ENCODE peak calls at places on chromosome 6, in seven cellular contexts. P is A549, X is GM12878, L is sigmoid colon, K is tibial nerve, R is esophagus muscularis mucosa, I is transverse colon. Q is an unnamed sample. For H3K9me3, the result is how much of the 10 kb centered on the place peaks cover.

GRCh38 chr6:153625089-153625488 is 414.0 kb upstream of the OPRM1 start:
- DNase-seq in P (no peak), X (no peak), L (no peak), K (peak), R (no peak), I (no peak), Q (no peak)

GRCh38 chr6:37491161-37491829 is 8.4 kb downstream of the CCDC167 start:
- DNase-seq in P (no peak), X (no peak), L (peak), K (no peak), R (no peak), I (no peak), Q (peak)

GRCh38 chr6:47235964-47236760 is 73.5 kb downstream of the TNFRSF21 start:
- DNase-seq in P (no peak), X (no peak), L (no peak), K (no peak), R (no peak), I (peak), Q (no peak)

GRCh38 chr6:41193171-41193734 is 7.7 kb downstream of the TREML2 start:
- DNase-seq in P (no peak), X (no peak), L (no peak), K (no peak), R (no peak), I (no peak), Q (no peak)

GRCh38 chr6:27834384-27834783 is 77.8 kb downstream of the OR2B2 start:
- DNase-seq in P (no peak), X (no peak), L (no peak), K (no peak), R (no peak), I (no peak), Q (no peak)

GRCh38 chr6:13508711-13509705 is 21.6 kb upstream of the GFOD1 start:
- DNase-seq in P (no peak), X (no peak), L (no peak), K (no peak), R (no peak), I (no peak), Q (no peak)

GRCh38 chr6:31794294-31794865 is 1.2 kb downstream of the VARS1 start:
- DNase-seq in P (no peak), X (no peak), L (no peak), K (no peak), R (no peak), I (no peak), Q (no peak)

GRCh38 chr6:44100088-44100550 is 27.1 kb downstream of the MRPL14 start:
- DNase-seq in P (peak), X (no peak), L (no peak), K (no peak), R (no peak), I (no peak), Q (no peak)

GRCh38 chr6:1596088-1596852 is 13.4 kb upstream of the FOXC1 start:
- DNase-seq in P (no peak), X (no peak), L (peak), K (no peak), R (no peak), I (peak), Q (peak)

GRCh38 chr6:104887350-104887749 is 27.6 kb upstream of the HACE1 start:
- DNase-seq in P (no peak), X (no peak), L (no peak), K (no peak), R (no peak), I (no peak), Q (no peak)

GRCh38 chr6:89048985-89049384 is 31.6 kb upstream of the PNRC1 start:
- DNase-seq in P (no peak), X (no peak), L (no peak), K (no peak), R (no peak), I (no peak), Q (peak)

GRCh38 chr6:54419885-54420284 is 111.6 kb downstream of the TINAG start:
- DNase-seq in P (peak), X (no peak), L (no peak), K (no peak), R (no peak), I (no peak), Q (no peak)

GRCh38 chr6:47135772-47136171 is 93.6 kb upstream of the ADGRF1 start:
- DNase-seq in P (peak), X (no peak), L (no peak), K (no peak), R (no peak), I (no peak), Q (no peak)

GRCh38 chr6:22770042-22770441 is 200.7 kb downstream of the HDGFL1 start:
- DNase-seq in P (no peak), X (no peak), L (no peak), K (no peak), R (no peak), I (no peak), Q (no peak)
- TF ChIP-seq EP300 in P (no peak), X (no peak), L (no peak), K (no peak), R (no peak), I (no peak), Q (no peak)

GRCh38 chr6:25346064-25346463 is 66.9 kb downstream of the CARMIL1 start:
- DNase-seq in P (no peak), X (no peak), L (no peak), K (no peak), R (no peak), I (no peak), Q (no peak)

GRCh38 chr6:25342784-25343183 is 63.6 kb downstream of the CARMIL1 start:
- DNase-seq in P (peak), X (no peak), L (no peak), K (no peak), R (no peak), I (no peak), Q (no peak)

GRCh38 chr6:25341923-25342619 is 62.9 kb downstream of the CARMIL1 start:
- DNase-seq in P (no peak), X (no peak), L (no peak), K (no peak), R (no peak), I (no peak), Q (no peak)

GRCh38 chr6:25344827-25345226 is 65.7 kb downstream of the CARMIL1 start:
- DNase-seq in P (no peak), X (no peak), L (no peak), K (no peak), R (no peak), I (no peak), Q (no peak)

GRCh38 chr6:25343984-25344383 is 64.8 kb downstream of the CARMIL1 start:
- DNase-seq in P (no peak), X (no peak), L (no peak), K (no peak), R (no peak), I (no peak), Q (no peak)
- H3K9me3 ChIP-seq in P (under half), X (under half), L (under half), K (under half), R (under half), I (under half), Q (under half)

GRCh38 chr6:22147983-22148797 is 148.6 kb downstream of the PRL start:
- DNase-seq in P (no peak), X (no peak), L (no peak), K (no peak), R (no peak), I (no peak), Q (no peak)

GRCh38 chr6:22147469-22147815 is 149.4 kb downstream of the PRL start:
- DNase-seq in P (no peak), X (no peak), L (no peak), K (no peak), R (no peak), I (no peak), Q (no peak)

GRCh38 chr6:22145823-22146379 is 150.9 kb downstream of the PRL start:
- DNase-seq in P (no peak), X (no peak), L (no peak), K (no peak), R (no peak), I (no peak), Q (no peak)

GRCh38 chr6:22145294-22145693 is 151.5 kb downstream of the PRL start:
- DNase-seq in P (no peak), X (no peak), L (no peak), K (no peak), R (no peak), I (no peak), Q (no peak)

DNA sequence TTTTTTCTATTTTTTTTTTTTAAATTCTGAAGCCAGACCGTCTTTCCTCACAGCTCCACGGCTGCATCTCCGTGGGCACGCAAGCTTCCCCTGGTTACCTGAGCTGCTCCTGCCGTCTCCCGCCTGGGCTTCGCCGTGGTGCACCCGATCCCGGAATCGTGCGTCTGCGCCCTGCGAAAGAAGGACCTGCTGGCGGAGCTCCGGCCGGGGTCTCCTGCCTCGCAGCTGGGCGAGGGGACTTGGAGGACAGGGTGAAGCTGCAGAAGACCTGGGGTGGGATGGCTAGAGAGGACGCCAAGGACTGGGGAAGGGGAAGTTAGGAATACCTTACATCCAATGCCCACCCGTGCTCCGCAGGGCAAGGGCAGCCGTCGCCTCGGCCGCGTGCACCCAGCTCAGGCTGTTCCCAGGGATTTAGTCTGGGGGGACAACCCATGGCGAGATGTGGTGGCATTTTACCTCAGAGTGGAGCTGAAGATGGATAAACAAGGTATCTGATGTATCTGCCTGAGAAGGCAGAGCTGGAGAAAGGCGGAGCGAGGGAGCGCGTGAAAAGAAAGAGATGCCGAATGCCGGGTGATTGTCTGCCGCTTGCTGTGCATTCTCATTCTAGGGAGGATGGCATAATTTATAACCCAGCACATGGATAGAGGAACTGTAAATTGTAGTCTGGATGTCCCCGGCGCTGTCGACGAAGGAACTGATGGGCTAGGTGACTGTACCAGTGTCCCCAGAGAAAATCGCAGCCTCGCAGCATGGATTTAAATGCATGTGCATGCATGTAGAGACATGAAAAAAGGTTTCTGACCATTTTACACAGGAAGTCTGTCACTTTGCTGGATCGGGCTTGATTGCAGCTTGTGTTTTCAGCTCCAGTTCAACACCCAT is 150.0 kb downstream of the PRL start:
- DNase-seq in P (no peak), X (no peak), L (no peak), K (no peak), R (no peak), I (no peak), Q (peak)
- TF ChIP-seq EP300 in P (no peak), X (no peak), L (no peak), K (no peak), R (no peak), I (no peak), Q (no peak)

GRCh38 chr6:77425216-77425615 is 38.1 kb downstream of the HTR1B start:
- DNase-seq in P (no peak), X (no peak), L (no peak), K (no peak), R (no peak), I (no peak), Q (no peak)

GRCh38 chr6:77424761-77425160 is 38.5 kb downstream of the HTR1B start:
- DNase-seq in P (no peak), X (no peak), L (no peak), K (no peak), R (no peak), I (no peak), Q (no peak)

GRCh38 chr6:77430506-77430905 is 32.8 kb downstream of the HTR1B start:
- DNase-seq in P (no peak), X (no peak), L (no peak), K (no peak), R (no peak), I (no peak), Q (no peak)

DNA sequence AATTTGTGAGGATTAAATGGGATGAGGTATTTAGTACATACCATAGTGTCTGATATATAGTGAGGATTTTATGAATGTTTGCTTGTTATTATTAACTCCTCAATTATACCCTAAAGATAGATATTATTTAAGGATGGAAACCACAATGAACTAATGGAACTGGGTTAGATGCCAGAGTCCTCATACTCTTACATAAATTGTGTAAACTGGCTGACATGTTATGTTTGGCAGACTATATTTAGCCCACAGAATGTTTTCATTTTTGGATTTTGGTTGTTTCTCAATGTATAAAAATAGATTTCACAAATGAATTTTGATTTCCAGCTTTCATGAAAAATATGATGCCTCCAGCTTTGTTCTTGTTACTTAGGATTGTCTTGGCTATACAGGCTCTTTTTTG is 37.6 kb downstream of the HTR1B start:
- DNase-seq in P (no peak), X (no peak), L (no peak), K (no peak), R (no peak), I (no peak), Q (no peak)
- H3K9me3 ChIP-seq in P (under half), X (under half), L (under half), K (under half), R (under half), I (under half), Q (under half)

DNA sequence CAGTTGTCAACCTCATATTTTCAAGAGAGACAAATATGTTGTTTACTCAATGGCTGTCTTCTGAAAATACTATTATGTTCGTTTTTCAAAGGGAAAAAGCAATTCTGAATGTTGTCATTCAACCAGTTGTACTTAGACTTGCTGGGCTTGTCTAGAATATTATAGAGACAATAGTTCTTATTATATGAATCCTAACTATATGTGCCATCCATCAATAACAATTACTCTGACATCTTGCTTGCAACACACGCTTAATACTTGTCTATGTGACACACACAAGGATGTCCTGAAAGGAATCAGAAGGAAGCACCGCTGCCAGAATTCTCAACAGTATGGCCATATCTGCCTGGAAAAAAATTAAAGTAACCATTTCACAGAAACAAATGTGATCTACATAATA is 283.3 kb upstream of the NRSN1 start:
- DNase-seq in P (no peak), X (no peak), L (no peak), K (no peak), R (no peak), I (no peak), Q (no peak)
- TF ChIP-seq EP300 in P (no peak), X (no peak), L (no peak), K (no peak), R (no peak), I (no peak), Q (no peak)

DNA sequence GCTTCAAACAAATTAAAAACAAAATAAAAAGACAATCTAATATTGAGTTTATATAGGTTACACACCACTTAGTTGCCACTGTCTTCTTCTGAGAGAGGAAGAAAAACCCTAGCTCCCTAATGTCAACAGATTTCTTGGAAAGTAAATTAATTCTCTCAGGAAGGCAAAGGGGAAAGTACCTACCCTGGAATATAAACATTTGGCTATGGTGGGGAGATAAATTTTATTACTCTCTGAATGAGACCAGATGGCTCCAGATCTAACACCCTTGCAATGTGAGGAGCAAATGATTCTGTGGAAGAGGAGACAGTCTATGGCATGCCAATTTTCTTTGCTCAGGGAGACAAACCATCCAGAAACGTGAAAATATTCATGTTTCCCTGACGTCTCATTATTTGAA is 4.3 kb upstream of the IL20RA start:
- DNase-seq in P (no peak), X (no peak), L (no peak), K (no peak), R (no peak), I (no peak), Q (no peak)
- H3K9me3 ChIP-seq in P (under half), X (under half), L (under half), K (under half), R (under half), I (under half), Q (under half)